ENCODE peak calls at places on chromosomes 16 and 17, in four cellular contexts. G, E, L and A are unnamed samples.
A peak's percentile ranks its signal among the peaks of the same experiment; 100 is the strongest.

GRCh38 chr17:21677126-21677910 is 15.0 kb upstream of the KCNJ18 start:
- DNase-seq in G (no peak), E (no peak), L (no peak), A (no peak)

GRCh38 chr17:78785011-78785662 is 3.1 kb upstream of the CYTH1 start:
- DNase-seq in G (no peak), E (no peak), L (no peak), A (no peak)

GRCh38 chr17:77701996-77702395 is 256.5 kb upstream of the TNRC6C start:
- DNase-seq in G (no peak), E (no peak), L (no peak), A (peak; percentile 26)

GRCh38 chr16:50573947-50574751 is 26.0 kb downstream of the NKD1 start:
- DNase-seq in G (no peak), E (no peak), L (no peak), A (no peak)

GRCh38 chr16:84132527-84133285 is 12.3 kb downstream of the HSDL1 start:
- DNase-seq in G (no peak), E (no peak), L (no peak), A (no peak)

GRCh38 chr17:1264196-1264595 is 6.0 kb upstream of the BHLHA9 start:
- DNase-seq in G (no peak), E (no peak), L (no peak), A (no peak)

GRCh38 chr17:9240659-9241370 is 219.5 kb downstream of the NTN1 start:
- DNase-seq in G (no peak), E (peak; percentile 70), L (no peak), A (peak; percentile 71)

GRCh38 chr16:30509081-30509480 is 17.3 kb downstream of the ZNF768 start:
- DNase-seq in G (no peak), E (no peak), L (no peak), A (no peak)

GRCh38 chr17:6643460-6644125 is 2.7 kb downstream of the TXNDC17 start:
- DNase-seq in G (no peak), E (no peak), L (no peak), A (no peak)

GRCh38 chr17:27492470-27492869 is 36.2 kb downstream of the KSR1 start:
- DNase-seq in G (no peak), E (no peak), L (no peak), A (no peak)

GRCh38 chr16:1300664-1301476 is 8.6 kb upstream of the UBE2I start:
- DNase-seq in G (peak; percentile 60), E (peak; percentile 83), L (peak; percentile 41), A (peak; percentile 88)

GRCh38 chr17:82416771-82417170 is 1.4 kb upstream of the HEXD start:
- DNase-seq in G (no peak), E (no peak), L (no peak), A (no peak)

GRCh38 chr16:715448-716249 is 731 bp downstream of the METRN start:
- DNase-seq in G (no peak), E (peak; percentile 72), L (no peak), A (no peak)

GRCh38 chr16:85296859-85297698 is 184.8 kb upstream of the CIBAR2 start:
- DNase-seq in G (no peak), E (peak; percentile 65), L (peak; percentile 14), A (no peak)

GRCh38 chr17:66829883-66830282 is 5.0 kb upstream of the CACNG5 start:
- DNase-seq in G (no peak), E (peak; percentile 78), L (no peak), A (no peak)

GRCh38 chr17:74061758-74062157 is 141.7 kb upstream of the RPL38 start:
- DNase-seq in G (no peak), E (no peak), L (no peak), A (no peak)